ENCODE peak calls at places on chromosomes 2 and 18, in nine cellular contexts. One of them, this sample, is unnamed.
A peak's percentile ranks its signal among the peaks of the same experiment; 100 is the strongest.

GRCh38 chr2:202149155-202149762 is 76.2 kb downstream of the KIAA2012 start:
- DNase-seq in left lung: no peak
- DNase-seq in HCT116: no peak
- DNase-seq in GM23248: peak; percentile 92
- DNase-seq in vagina: no peak
- DNase-seq in MM.1S: no peak
- DNase-seq in right atrium auricular region: peak; percentile 62
- DNase-seq in IMR-90: peak; percentile 57
- DNase-seq in kidney: no peak
- DNase-seq in this sample: peak; percentile 71

GRCh38 chr2:162629499-162629898 is 209.1 kb downstream of the KCNH7 start:
- DNase-seq in MM.1S: no peak
- DNase-seq in HCT116: no peak
- DNase-seq in vagina: no peak
- DNase-seq in IMR-90: no peak
- DNase-seq in right atrium auricular region: no peak
- DNase-seq in left lung: no peak
- DNase-seq in kidney: no peak
- DNase-seq in GM23248: no peak
- DNase-seq in this sample: no peak

GRCh38 chr2:200985806-200986205 is 22.3 kb upstream of the ORC2 start:
- DNase-seq in left lung: no peak
- DNase-seq in GM23248: peak; percentile 41
- DNase-seq in MM.1S: no peak
- DNase-seq in vagina: no peak
- DNase-seq in IMR-90: peak; percentile 84
- DNase-seq in right atrium auricular region: no peak
- DNase-seq in kidney: no peak
- DNase-seq in HCT116: no peak
- DNase-seq in this sample: no peak

GRCh38 chr2:45220227-45220626 is 211.0 kb upstream of the SIX2 start:
- DNase-seq in left lung: no peak
- DNase-seq in MM.1S: no peak
- DNase-seq in GM23248: no peak
- DNase-seq in right atrium auricular region: no peak
- DNase-seq in HCT116: no peak
- DNase-seq in vagina: no peak
- DNase-seq in kidney: no peak
- DNase-seq in IMR-90: no peak
- DNase-seq in this sample: no peak

GRCh38 chr18:11320981-11321380 is 171.6 kb upstream of the PIEZO2 start:
- DNase-seq in IMR-90: peak; percentile 79
- DNase-seq in left lung: no peak
- DNase-seq in vagina: no peak
- DNase-seq in GM23248: peak; percentile 76
- DNase-seq in MM.1S: peak; percentile 31
- DNase-seq in right atrium auricular region: no peak
- DNase-seq in HCT116: no peak
- DNase-seq in kidney: no peak
- DNase-seq in this sample: no peak

GRCh38 chr2:176132397-176133086 is 3.0 kb downstream of the HOXD8 start:
- DNase-seq in MM.1S: no peak
- DNase-seq in right atrium auricular region: no peak
- DNase-seq in kidney: peak; percentile 43
- DNase-seq in IMR-90: peak; percentile 10
- DNase-seq in vagina: no peak
- DNase-seq in left lung: no peak
- DNase-seq in GM23248: peak; percentile 92
- DNase-seq in HCT116: no peak
- DNase-seq in this sample: no peak

GRCh38 chr2:36473230-36473629 is 117.7 kb downstream of the CRIM1 start:
- DNase-seq in left lung: no peak
- DNase-seq in right atrium auricular region: no peak
- DNase-seq in kidney: no peak
- DNase-seq in vagina: no peak
- DNase-seq in HCT116: no peak
- DNase-seq in MM.1S: no peak
- DNase-seq in IMR-90: no peak
- DNase-seq in GM23248: no peak
- DNase-seq in this sample: no peak

GRCh38 chr2:23533014-23533730 is 148.2 kb downstream of the KLHL29 start:
- DNase-seq in right atrium auricular region: no peak
- DNase-seq in kidney: no peak
- DNase-seq in MM.1S: no peak
- DNase-seq in IMR-90: no peak
- DNase-seq in HCT116: no peak
- DNase-seq in left lung: peak; percentile 57
- DNase-seq in vagina: no peak
- DNase-seq in GM23248: no peak
- DNase-seq in this sample: no peak

GRCh38 chr2:190359896-190360376 is 16.5 kb downstream of the INPP1 start:
- DNase-seq in kidney: peak; percentile 78
- DNase-seq in left lung: no peak
- DNase-seq in vagina: no peak
- DNase-seq in right atrium auricular region: peak; percentile 70
- DNase-seq in IMR-90: peak; percentile 76
- DNase-seq in MM.1S: peak; percentile 59
- DNase-seq in GM23248: peak; percentile 87
- DNase-seq in HCT116: no peak
- DNase-seq in this sample: peak; percentile 59

GRCh38 chr2:168136392-168136977 is 110.9 kb downstream of the STK39 start:
- DNase-seq in left lung: no peak
- DNase-seq in HCT116: peak; percentile 46
- DNase-seq in MM.1S: peak; percentile 46
- DNase-seq in IMR-90: peak; percentile 48
- DNase-seq in kidney: no peak
- DNase-seq in vagina: no peak
- DNase-seq in GM23248: peak; percentile 54
- DNase-seq in right atrium auricular region: no peak
- DNase-seq in this sample: no peak

GRCh38 chr18:36527025-36527424 is 229.5 kb downstream of the FHOD3 start:
- DNase-seq in IMR-90: peak; percentile 30
- DNase-seq in MM.1S: no peak
- DNase-seq in GM23248: peak; percentile 50
- DNase-seq in vagina: no peak
- DNase-seq in HCT116: no peak
- DNase-seq in kidney: no peak
- DNase-seq in right atrium auricular region: no peak
- DNase-seq in left lung: no peak
- DNase-seq in this sample: no peak

GRCh38 chr2:164896634-164897033 is 55.0 kb upstream of the COBLL1 start:
- DNase-seq in GM23248: peak; percentile 66
- DNase-seq in HCT116: peak; percentile 24
- DNase-seq in left lung: no peak
- DNase-seq in kidney: no peak
- DNase-seq in MM.1S: peak; percentile 67
- DNase-seq in vagina: no peak
- DNase-seq in right atrium auricular region: no peak
- DNase-seq in IMR-90: peak; percentile 82
- DNase-seq in this sample: no peak

GRCh38 chr2:32802877-32803276 is 143.9 kb upstream of the LTBP1 start:
- DNase-seq in right atrium auricular region: no peak
- DNase-seq in left lung: no peak
- DNase-seq in vagina: no peak
- DNase-seq in IMR-90: no peak
- DNase-seq in HCT116: no peak
- DNase-seq in MM.1S: no peak
- DNase-seq in GM23248: no peak
- DNase-seq in kidney: no peak
- DNase-seq in this sample: no peak

GRCh38 chr2:153059338-153060052 is 341.1 kb downstream of the ARL6IP6 start:
- DNase-seq in left lung: no peak
- DNase-seq in GM23248: peak; percentile 15
- DNase-seq in HCT116: peak; percentile 61
- DNase-seq in right atrium auricular region: no peak
- DNase-seq in vagina: no peak
- DNase-seq in IMR-90: no peak
- DNase-seq in MM.1S: peak; percentile 84
- DNase-seq in kidney: no peak
- DNase-seq in this sample: no peak

GRCh38 chr2:171963198-171963597 is 36.6 kb upstream of the METAP1D start:
- DNase-seq in GM23248: no peak
- DNase-seq in HCT116: no peak
- DNase-seq in MM.1S: no peak
- DNase-seq in left lung: no peak
- DNase-seq in vagina: no peak
- DNase-seq in kidney: no peak
- DNase-seq in right atrium auricular region: no peak
- DNase-seq in IMR-90: no peak
- DNase-seq in this sample: no peak

GRCh38 chr18:56532176-56532840 is 106.1 kb downstream of the TXNL1 start:
- DNase-seq in vagina: peak; percentile 54
- DNase-seq in MM.1S: no peak
- DNase-seq in IMR-90: peak; percentile 56
- DNase-seq in left lung: no peak
- DNase-seq in kidney: no peak
- DNase-seq in right atrium auricular region: no peak
- DNase-seq in HCT116: no peak
- DNase-seq in GM23248: peak; percentile 61
- DNase-seq in this sample: no peak

GRCh38 chr18:54900290-54900689 is 59.0 kb downstream of the CCDC68 start:
- DNase-seq in left lung: no peak
- DNase-seq in HCT116: no peak
- DNase-seq in right atrium auricular region: no peak
- DNase-seq in kidney: no peak
- DNase-seq in vagina: no peak
- DNase-seq in MM.1S: no peak
- DNase-seq in IMR-90: no peak
- DNase-seq in GM23248: no peak
- DNase-seq in this sample: no peak

DNA sequence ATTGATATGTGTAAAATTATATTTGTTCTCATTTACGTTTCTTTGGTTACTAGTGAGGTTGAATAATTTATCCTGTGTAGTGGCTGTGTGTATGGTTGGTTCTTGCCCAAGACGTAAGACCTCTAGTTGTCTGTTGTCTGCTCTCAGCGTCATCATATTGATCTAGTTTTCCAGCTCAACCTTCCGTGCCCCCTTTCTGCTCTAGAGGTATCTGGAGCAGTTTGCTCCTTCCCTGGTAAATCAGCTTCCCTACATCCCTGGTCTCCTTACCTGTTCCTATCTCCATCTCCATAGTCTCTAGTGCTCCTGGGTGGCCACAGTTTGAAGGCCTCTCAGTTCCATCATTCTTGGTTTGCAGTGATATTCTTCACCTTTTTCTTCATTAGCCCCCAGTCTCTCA is 1.2 kb downstream of the SMYD5 start:
- DNase-seq in vagina: no peak
- DNase-seq in HCT116: no peak
- DNase-seq in MM.1S: no peak
- DNase-seq in right atrium auricular region: no peak
- DNase-seq in IMR-90: no peak
- DNase-seq in left lung: no peak
- DNase-seq in kidney: no peak
- DNase-seq in GM23248: no peak
- DNase-seq in this sample: no peak
- H3K4me3 ChIP-seq in vagina: no peak overlapping the region
- H3K4me3 ChIP-seq in HCT116: peak overlapping the region; percentile 98
- H3K4me3 ChIP-seq in MM.1S: peak overlapping the region; percentile 97
- H3K4me3 ChIP-seq in right atrium auricular region: no peak overlapping the region
- H3K4me3 ChIP-seq in IMR-90: no peak overlapping the region
- H3K4me3 ChIP-seq in left lung: no peak overlapping the region
- H3K4me3 ChIP-seq in kidney: no peak overlapping the region
- H3K4me3 ChIP-seq in GM23248: peak overlapping the region; percentile 87
- H3K4me3 ChIP-seq in this sample: peak overlapping the region; percentile 93

GRCh38 chr2:144521702-144522101 is 1.8 kb upstream of the ZEB2 start:
- DNase-seq in HCT116: no peak
- DNase-seq in right atrium auricular region: no peak
- DNase-seq in IMR-90: no peak
- DNase-seq in left lung: no peak
- DNase-seq in GM23248: no peak
- DNase-seq in vagina: no peak
- DNase-seq in MM.1S: no peak
- DNase-seq in kidney: no peak
- DNase-seq in this sample: no peak
- H3K4me3 ChIP-seq in HCT116: no peak overlapping the region
- H3K4me3 ChIP-seq in right atrium auricular region: no peak overlapping the region
- H3K4me3 ChIP-seq in IMR-90: no peak overlapping the region
- H3K4me3 ChIP-seq in left lung: no peak overlapping the region
- H3K4me3 ChIP-seq in GM23248: no peak overlapping the region
- H3K4me3 ChIP-seq in vagina: no peak overlapping the region
- H3K4me3 ChIP-seq in MM.1S: no peak overlapping the region
- H3K4me3 ChIP-seq in kidney: peak overlapping the region; percentile 15
- H3K4me3 ChIP-seq in this sample: peak overlapping the region; percentile 86

DNA sequence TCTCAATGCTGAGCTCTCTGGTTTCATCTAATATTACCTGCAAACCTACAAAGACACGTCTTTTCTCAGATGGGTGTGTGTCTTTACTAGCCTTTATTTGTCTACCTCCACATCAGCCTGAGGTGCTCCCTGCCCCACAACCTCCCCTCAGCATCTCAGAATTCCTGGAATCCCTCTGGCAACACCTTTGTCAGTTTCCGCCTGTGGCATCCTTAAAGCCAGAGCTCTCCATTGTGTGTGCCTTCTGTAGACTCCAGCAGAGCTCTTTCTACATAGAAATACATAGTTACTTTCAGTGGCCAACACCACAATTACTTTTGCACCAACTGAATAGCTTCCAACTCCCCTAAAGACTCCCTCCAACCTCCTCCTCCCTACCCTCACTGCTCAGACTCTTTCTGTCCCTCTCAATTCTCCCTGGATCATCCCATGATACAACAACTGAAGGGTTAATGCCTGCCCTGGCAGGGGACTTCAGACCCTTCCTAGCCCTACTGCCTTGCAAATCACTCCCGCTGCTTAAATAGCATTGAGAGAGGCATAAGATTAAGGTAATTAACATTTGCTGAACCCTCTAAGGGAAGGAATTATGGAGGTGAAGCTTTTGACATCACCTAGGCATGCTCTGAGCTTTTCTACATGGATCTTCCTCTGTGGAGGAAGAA is 39.6 kb upstream of the RMDN2 start:
- DNase-seq in left lung: no peak
- DNase-seq in HCT116: no peak
- DNase-seq in IMR-90: no peak
- DNase-seq in MM.1S: no peak
- DNase-seq in GM23248: no peak
- DNase-seq in right atrium auricular region: no peak
- DNase-seq in kidney: no peak
- DNase-seq in vagina: no peak
- DNase-seq in this sample: no peak
- H3K4me3 ChIP-seq in left lung: no peak overlapping the region
- H3K4me3 ChIP-seq in HCT116: no peak overlapping the region
- H3K4me3 ChIP-seq in IMR-90: no peak overlapping the region
- H3K4me3 ChIP-seq in MM.1S: no peak overlapping the region
- H3K4me3 ChIP-seq in GM23248: no peak overlapping the region
- H3K4me3 ChIP-seq in right atrium auricular region: no peak overlapping the region
- H3K4me3 ChIP-seq in kidney: no peak overlapping the region
- H3K4me3 ChIP-seq in vagina: no peak overlapping the region
- H3K4me3 ChIP-seq in this sample: no peak overlapping the region

GRCh38 chr2:37653805-37654378 is 17.6 kb downstream of the CDC42EP3 start:
- DNase-seq in HCT116: no peak
- DNase-seq in MM.1S: no peak
- DNase-seq in kidney: peak; percentile 64
- DNase-seq in GM23248: no peak
- DNase-seq in right atrium auricular region: peak; percentile 75
- DNase-seq in IMR-90: no peak
- DNase-seq in vagina: no peak
- DNase-seq in left lung: peak; percentile 81
- DNase-seq in this sample: peak; percentile 77
- H3K4me3 ChIP-seq in HCT116: no peak overlapping the region
- H3K4me3 ChIP-seq in MM.1S: peak overlapping the region; percentile 56
- H3K4me3 ChIP-seq in kidney: no peak overlapping the region
- H3K4me3 ChIP-seq in GM23248: no peak overlapping the region
- H3K4me3 ChIP-seq in right atrium auricular region: no peak overlapping the region
- H3K4me3 ChIP-seq in IMR-90: no peak overlapping the region
- H3K4me3 ChIP-seq in vagina: no peak overlapping the region
- H3K4me3 ChIP-seq in left lung: no peak overlapping the region
- H3K4me3 ChIP-seq in this sample: peak overlapping the region; percentile 23